ENCODE peak calls at places on chromosomes 1 and 21, in ten cellular contexts. One of them, this sample, is unnamed.

GRCh38 chr1:106699436-106699835 is 357.0 kb upstream of the PRMT6 start:
- DNase-seq in fibroblast of mammary gland: peak; percentile 82
- DNase-seq in stimulated activated CD4-positive, alpha-beta T cell treated with anti-CD3 and anti-CD28 coated beads, Interleukin-1b, Interleukin-23, amount 100 ng/mL, for 48 hours: no peak
- DNase-seq in GM12891: no peak
- DNase-seq in Calu3: no peak
- DNase-seq in myocyte: no peak
- DNase-seq in T-cell: no peak
- DNase-seq in COR-L47: no peak
- DNase-seq in endodermal cell: no peak
- DNase-seq in CD8-positive, alpha-beta T cell: no peak
- DNase-seq in this sample: no peak

GRCh38 chr1:65527211-65527610 is 106.7 kb downstream of the LEPR start:
- DNase-seq in fibroblast of mammary gland: peak; percentile 21
- DNase-seq in stimulated activated CD4-positive, alpha-beta T cell treated with anti-CD3 and anti-CD28 coated beads, Interleukin-1b, Interleukin-23, amount 100 ng/mL, for 48 hours: no peak
- DNase-seq in GM12891: no peak
- DNase-seq in Calu3: no peak
- DNase-seq in myocyte: no peak
- DNase-seq in T-cell: no peak
- DNase-seq in COR-L47: peak; percentile 46
- DNase-seq in endodermal cell: no peak
- DNase-seq in CD8-positive, alpha-beta T cell: no peak
- DNase-seq in this sample: peak; percentile 70

GRCh38 chr1:207911983-207912760 is 1.2 kb upstream of the CD34 start:
- DNase-seq in fibroblast of mammary gland: peak; percentile 28
- DNase-seq in stimulated activated CD4-positive, alpha-beta T cell treated with anti-CD3 and anti-CD28 coated beads, Interleukin-1b, Interleukin-23, amount 100 ng/mL, for 48 hours: no peak
- DNase-seq in GM12891: no peak
- DNase-seq in Calu3: no peak
- DNase-seq in myocyte: no peak
- DNase-seq in T-cell: no peak
- DNase-seq in COR-L47: no peak
- DNase-seq in endodermal cell: no peak
- DNase-seq in CD8-positive, alpha-beta T cell: no peak
- DNase-seq in this sample: no peak

GRCh38 chr1:43557744-43558245 is 27.1 kb downstream of the PTPRF start:
- DNase-seq in fibroblast of mammary gland: peak; percentile 53
- DNase-seq in stimulated activated CD4-positive, alpha-beta T cell treated with anti-CD3 and anti-CD28 coated beads, Interleukin-1b, Interleukin-23, amount 100 ng/mL, for 48 hours: no peak
- DNase-seq in GM12891: no peak
- DNase-seq in Calu3: peak; percentile 33
- DNase-seq in myocyte: no peak
- DNase-seq in T-cell: no peak
- DNase-seq in COR-L47: no peak
- DNase-seq in endodermal cell: peak; percentile 70
- DNase-seq in CD8-positive, alpha-beta T cell: no peak
- DNase-seq in this sample: peak; percentile 59

GRCh38 chr21:36509966-36510742 is 30.2 kb upstream of the CLDN14 start:
- DNase-seq in fibroblast of mammary gland: no peak
- DNase-seq in stimulated activated CD4-positive, alpha-beta T cell treated with anti-CD3 and anti-CD28 coated beads, Interleukin-1b, Interleukin-23, amount 100 ng/mL, for 48 hours: no peak
- DNase-seq in GM12891: no peak
- DNase-seq in Calu3: peak; percentile 82
- DNase-seq in myocyte: no peak
- DNase-seq in T-cell: no peak
- DNase-seq in COR-L47: no peak
- DNase-seq in endodermal cell: no peak
- DNase-seq in CD8-positive, alpha-beta T cell: no peak
- DNase-seq in this sample: no peak

GRCh38 chr1:119323216-119323982 is 45.2 kb upstream of the HAO2 start:
- DNase-seq in fibroblast of mammary gland: no peak
- DNase-seq in stimulated activated CD4-positive, alpha-beta T cell treated with anti-CD3 and anti-CD28 coated beads, Interleukin-1b, Interleukin-23, amount 100 ng/mL, for 48 hours: no peak
- DNase-seq in GM12891: peak; percentile 42
- DNase-seq in Calu3: no peak
- DNase-seq in myocyte: no peak
- DNase-seq in T-cell: no peak
- DNase-seq in COR-L47: no peak
- DNase-seq in endodermal cell: no peak
- DNase-seq in CD8-positive, alpha-beta T cell: no peak
- DNase-seq in this sample: no peak

GRCh38 chr1:109050228-109050995 is 8.5 kb upstream of the WDR47 start:
- DNase-seq in fibroblast of mammary gland: no peak
- DNase-seq in stimulated activated CD4-positive, alpha-beta T cell treated with anti-CD3 and anti-CD28 coated beads, Interleukin-1b, Interleukin-23, amount 100 ng/mL, for 48 hours: no peak
- DNase-seq in GM12891: no peak
- DNase-seq in Calu3: no peak
- DNase-seq in myocyte: no peak
- DNase-seq in T-cell: no peak
- DNase-seq in COR-L47: no peak
- DNase-seq in endodermal cell: no peak
- DNase-seq in CD8-positive, alpha-beta T cell: no peak
- DNase-seq in this sample: no peak

GRCh38 chr1:6392880-6393399 is 627 bp downstream of the ACOT7 start:
- DNase-seq in fibroblast of mammary gland: no peak
- DNase-seq in stimulated activated CD4-positive, alpha-beta T cell treated with anti-CD3 and anti-CD28 coated beads, Interleukin-1b, Interleukin-23, amount 100 ng/mL, for 48 hours: no peak
- DNase-seq in GM12891: peak; percentile 41
- DNase-seq in Calu3: no peak
- DNase-seq in myocyte: peak; percentile 13
- DNase-seq in T-cell: no peak
- DNase-seq in COR-L47: no peak
- DNase-seq in endodermal cell: peak; percentile 65
- DNase-seq in CD8-positive, alpha-beta T cell: no peak
- DNase-seq in this sample: no peak

GRCh38 chr1:230008721-230009120 is 58.3 kb upstream of the GALNT2 start:
- DNase-seq in fibroblast of mammary gland: no peak
- DNase-seq in stimulated activated CD4-positive, alpha-beta T cell treated with anti-CD3 and anti-CD28 coated beads, Interleukin-1b, Interleukin-23, amount 100 ng/mL, for 48 hours: no peak
- DNase-seq in GM12891: no peak
- DNase-seq in Calu3: no peak
- DNase-seq in myocyte: no peak
- DNase-seq in T-cell: no peak
- DNase-seq in COR-L47: no peak
- DNase-seq in endodermal cell: no peak
- DNase-seq in CD8-positive, alpha-beta T cell: no peak
- DNase-seq in this sample: no peak

GRCh38 chr1:30512253-30512921 is 211.0 kb downstream of the MATN1 start:
- DNase-seq in fibroblast of mammary gland: no peak
- DNase-seq in stimulated activated CD4-positive, alpha-beta T cell treated with anti-CD3 and anti-CD28 coated beads, Interleukin-1b, Interleukin-23, amount 100 ng/mL, for 48 hours: no peak
- DNase-seq in GM12891: no peak
- DNase-seq in Calu3: no peak
- DNase-seq in myocyte: no peak
- DNase-seq in T-cell: no peak
- DNase-seq in COR-L47: no peak
- DNase-seq in endodermal cell: peak; percentile 84
- DNase-seq in CD8-positive, alpha-beta T cell: no peak
- DNase-seq in this sample: no peak

GRCh38 chr1:156858959-156859522 is at the start of gene INSRR:
- DNase-seq in fibroblast of mammary gland: no peak
- DNase-seq in stimulated activated CD4-positive, alpha-beta T cell treated with anti-CD3 and anti-CD28 coated beads, Interleukin-1b, Interleukin-23, amount 100 ng/mL, for 48 hours: no peak
- DNase-seq in GM12891: no peak
- DNase-seq in Calu3: no peak
- DNase-seq in myocyte: peak; percentile 17
- DNase-seq in T-cell: no peak
- DNase-seq in COR-L47: peak; percentile 47
- DNase-seq in endodermal cell: peak; percentile 78
- DNase-seq in CD8-positive, alpha-beta T cell: no peak
- DNase-seq in this sample: peak; percentile 73

GRCh38 chr1:17878837-17879236 is 123.7 kb downstream of the ACTL8 start:
- DNase-seq in fibroblast of mammary gland: peak; percentile 92
- DNase-seq in stimulated activated CD4-positive, alpha-beta T cell treated with anti-CD3 and anti-CD28 coated beads, Interleukin-1b, Interleukin-23, amount 100 ng/mL, for 48 hours: no peak
- DNase-seq in GM12891: no peak
- DNase-seq in Calu3: no peak
- DNase-seq in myocyte: peak; percentile 85
- DNase-seq in T-cell: no peak
- DNase-seq in COR-L47: no peak
- DNase-seq in endodermal cell: peak; percentile 29
- DNase-seq in CD8-positive, alpha-beta T cell: no peak
- DNase-seq in this sample: peak; percentile 67

GRCh38 chr1:116581323-116581885 is 10.6 kb upstream of the CD58 start:
- DNase-seq in fibroblast of mammary gland: no peak
- DNase-seq in stimulated activated CD4-positive, alpha-beta T cell treated with anti-CD3 and anti-CD28 coated beads, Interleukin-1b, Interleukin-23, amount 100 ng/mL, for 48 hours: no peak
- DNase-seq in GM12891: no peak
- DNase-seq in Calu3: no peak
- DNase-seq in myocyte: no peak
- DNase-seq in T-cell: no peak
- DNase-seq in COR-L47: no peak
- DNase-seq in endodermal cell: no peak
- DNase-seq in CD8-positive, alpha-beta T cell: no peak
- DNase-seq in this sample: no peak

GRCh38 chr1:243287652-243288051 is 31.8 kb downstream of the SDCCAG8 start:
- DNase-seq in fibroblast of mammary gland: peak; percentile 95
- DNase-seq in stimulated activated CD4-positive, alpha-beta T cell treated with anti-CD3 and anti-CD28 coated beads, Interleukin-1b, Interleukin-23, amount 100 ng/mL, for 48 hours: no peak
- DNase-seq in GM12891: peak; percentile 15
- DNase-seq in Calu3: no peak
- DNase-seq in myocyte: peak; percentile 25
- DNase-seq in T-cell: no peak
- DNase-seq in COR-L47: no peak
- DNase-seq in endodermal cell: no peak
- DNase-seq in CD8-positive, alpha-beta T cell: no peak
- DNase-seq in this sample: no peak

GRCh38 chr21:15976807-15977206 is 247.0 kb downstream of the USP25 start:
- DNase-seq in fibroblast of mammary gland: peak; percentile 25
- DNase-seq in stimulated activated CD4-positive, alpha-beta T cell treated with anti-CD3 and anti-CD28 coated beads, Interleukin-1b, Interleukin-23, amount 100 ng/mL, for 48 hours: no peak
- DNase-seq in GM12891: no peak
- DNase-seq in Calu3: peak; percentile 1
- DNase-seq in myocyte: no peak
- DNase-seq in T-cell: no peak
- DNase-seq in COR-L47: no peak
- DNase-seq in endodermal cell: peak; percentile 65
- DNase-seq in CD8-positive, alpha-beta T cell: no peak
- DNase-seq in this sample: no peak

GRCh38 chr21:30251781-30252180 is 31.0 kb downstream of the KRTAP24-1 start:
- DNase-seq in fibroblast of mammary gland: peak; percentile 51
- DNase-seq in stimulated activated CD4-positive, alpha-beta T cell treated with anti-CD3 and anti-CD28 coated beads, Interleukin-1b, Interleukin-23, amount 100 ng/mL, for 48 hours: no peak
- DNase-seq in GM12891: no peak
- DNase-seq in Calu3: no peak
- DNase-seq in myocyte: no peak
- DNase-seq in T-cell: no peak
- DNase-seq in COR-L47: no peak
- DNase-seq in endodermal cell: no peak
- DNase-seq in CD8-positive, alpha-beta T cell: no peak
- DNase-seq in this sample: no peak

GRCh38 chr1:61450454-61451213 is 274.3 kb downstream of the TM2D1 start:
- DNase-seq in fibroblast of mammary gland: peak; percentile 56
- DNase-seq in stimulated activated CD4-positive, alpha-beta T cell treated with anti-CD3 and anti-CD28 coated beads, Interleukin-1b, Interleukin-23, amount 100 ng/mL, for 48 hours: no peak
- DNase-seq in GM12891: no peak
- DNase-seq in Calu3: peak; percentile 51
- DNase-seq in myocyte: no peak
- DNase-seq in T-cell: no peak
- DNase-seq in COR-L47: no peak
- DNase-seq in endodermal cell: no peak
- DNase-seq in CD8-positive, alpha-beta T cell: no peak
- DNase-seq in this sample: no peak

GRCh38 chr1:9394010-9394409 is 101.3 kb downstream of the SPSB1 start:
- DNase-seq in fibroblast of mammary gland: no peak
- DNase-seq in stimulated activated CD4-positive, alpha-beta T cell treated with anti-CD3 and anti-CD28 coated beads, Interleukin-1b, Interleukin-23, amount 100 ng/mL, for 48 hours: no peak
- DNase-seq in GM12891: no peak
- DNase-seq in Calu3: no peak
- DNase-seq in myocyte: no peak
- DNase-seq in T-cell: no peak
- DNase-seq in COR-L47: no peak
- DNase-seq in endodermal cell: no peak
- DNase-seq in CD8-positive, alpha-beta T cell: no peak
- DNase-seq in this sample: no peak

GRCh38 chr1:201826830-201827229 is 2.1 kb upstream of the IPO9 start:
- DNase-seq in fibroblast of mammary gland: peak; percentile 38
- DNase-seq in stimulated activated CD4-positive, alpha-beta T cell treated with anti-CD3 and anti-CD28 coated beads, Interleukin-1b, Interleukin-23, amount 100 ng/mL, for 48 hours: no peak
- DNase-seq in GM12891: no peak
- DNase-seq in Calu3: no peak
- DNase-seq in myocyte: peak; percentile 98
- DNase-seq in T-cell: no peak
- DNase-seq in COR-L47: no peak
- DNase-seq in endodermal cell: peak; percentile 51
- DNase-seq in CD8-positive, alpha-beta T cell: no peak
- DNase-seq in this sample: no peak

GRCh38 chr1:92310185-92310597 is 11.3 kb downstream of the RPAP2 start:
- DNase-seq in fibroblast of mammary gland: peak; percentile 44
- DNase-seq in stimulated activated CD4-positive, alpha-beta T cell treated with anti-CD3 and anti-CD28 coated beads, Interleukin-1b, Interleukin-23, amount 100 ng/mL, for 48 hours: no peak
- DNase-seq in GM12891: no peak
- DNase-seq in Calu3: no peak
- DNase-seq in myocyte: peak; percentile 26
- DNase-seq in T-cell: no peak
- DNase-seq in COR-L47: peak; percentile 45
- DNase-seq in endodermal cell: no peak
- DNase-seq in CD8-positive, alpha-beta T cell: no peak
- DNase-seq in this sample: peak; percentile 39